ENCODE peak calls at places on chromosomes 1 and 21, in five cellular contexts. One of them, this sample, is unnamed.

GRCh38 chr1:181817091-181817490 is 244.4 kb downstream of the ZNF648 start:
- DNase-seq in Daoy: no peak
- DNase-seq in Right ventricle myocardium superior: no peak
- DNase-seq in activated CD8-positive, alpha-beta T cell treated with anti-CD3 and anti-CD28 coated beads, Interleukin-2, amount 10 ng/mL, durations not matched to agents 7 days and 5 days: no peak
- DNase-seq in heart right ventricle: no peak
- DNase-seq in this sample: no peak

GRCh38 chr1:19786988-19787423 is 12.7 kb downstream of the TMCO4 start:
- DNase-seq in Daoy: no peak
- DNase-seq in Right ventricle myocardium superior: no peak
- DNase-seq in activated CD8-positive, alpha-beta T cell treated with anti-CD3 and anti-CD28 coated beads, Interleukin-2, amount 10 ng/mL, durations not matched to agents 7 days and 5 days: no peak
- DNase-seq in heart right ventricle: no peak
- DNase-seq in this sample: no peak

GRCh38 chr1:91851130-91852010 is 34.6 kb downstream of the TGFBR3 start:
- DNase-seq in Daoy: peak; percentile 89
- DNase-seq in Right ventricle myocardium superior: peak; percentile 96
- DNase-seq in activated CD8-positive, alpha-beta T cell treated with anti-CD3 and anti-CD28 coated beads, Interleukin-2, amount 10 ng/mL, durations not matched to agents 7 days and 5 days: no peak
- DNase-seq in heart right ventricle: peak; percentile 97
- DNase-seq in this sample: peak; percentile 62

GRCh38 chr1:196438324-196438723 is 169.9 kb downstream of the KCNT2 start:
- DNase-seq in Daoy: no peak
- DNase-seq in Right ventricle myocardium superior: no peak
- DNase-seq in activated CD8-positive, alpha-beta T cell treated with anti-CD3 and anti-CD28 coated beads, Interleukin-2, amount 10 ng/mL, durations not matched to agents 7 days and 5 days: no peak
- DNase-seq in heart right ventricle: no peak
- DNase-seq in this sample: no peak

GRCh38 chr1:152013664-152014237 is 20.1 kb upstream of the S100A10 start:
- DNase-seq in Daoy: peak; percentile 52
- DNase-seq in Right ventricle myocardium superior: peak; percentile 63
- DNase-seq in activated CD8-positive, alpha-beta T cell treated with anti-CD3 and anti-CD28 coated beads, Interleukin-2, amount 10 ng/mL, durations not matched to agents 7 days and 5 days: peak; percentile 69
- DNase-seq in heart right ventricle: no peak
- DNase-seq in this sample: peak; percentile 61

GRCh38 chr1:8698937-8699447 is 118.4 kb downstream of the RERE start:
- DNase-seq in Daoy: no peak
- DNase-seq in Right ventricle myocardium superior: no peak
- DNase-seq in activated CD8-positive, alpha-beta T cell treated with anti-CD3 and anti-CD28 coated beads, Interleukin-2, amount 10 ng/mL, durations not matched to agents 7 days and 5 days: no peak
- DNase-seq in heart right ventricle: no peak
- DNase-seq in this sample: no peak

GRCh38 chr1:63843884-63844283 is 70.1 kb downstream of the ROR1 start:
- DNase-seq in Daoy: no peak
- DNase-seq in Right ventricle myocardium superior: no peak
- DNase-seq in activated CD8-positive, alpha-beta T cell treated with anti-CD3 and anti-CD28 coated beads, Interleukin-2, amount 10 ng/mL, durations not matched to agents 7 days and 5 days: no peak
- DNase-seq in heart right ventricle: no peak
- DNase-seq in this sample: no peak

GRCh38 chr1:201299968-201300367 is 16.7 kb downstream of the PKP1 start:
- DNase-seq in Daoy: peak; percentile 83
- DNase-seq in Right ventricle myocardium superior: peak; percentile 60
- DNase-seq in activated CD8-positive, alpha-beta T cell treated with anti-CD3 and anti-CD28 coated beads, Interleukin-2, amount 10 ng/mL, durations not matched to agents 7 days and 5 days: no peak
- DNase-seq in heart right ventricle: peak; percentile 28
- DNase-seq in this sample: peak; percentile 59

GRCh38 chr1:15700510-15700909 is 16.4 kb downstream of the PLEKHM2 start:
- DNase-seq in Daoy: no peak
- DNase-seq in Right ventricle myocardium superior: no peak
- DNase-seq in activated CD8-positive, alpha-beta T cell treated with anti-CD3 and anti-CD28 coated beads, Interleukin-2, amount 10 ng/mL, durations not matched to agents 7 days and 5 days: no peak
- DNase-seq in heart right ventricle: no peak
- DNase-seq in this sample: no peak

GRCh38 chr1:15684468-15685283 is 556 bp downstream of the PLEKHM2 start:
- DNase-seq in Daoy: peak; percentile 39
- DNase-seq in Right ventricle myocardium superior: peak; percentile 67
- DNase-seq in activated CD8-positive, alpha-beta T cell treated with anti-CD3 and anti-CD28 coated beads, Interleukin-2, amount 10 ng/mL, durations not matched to agents 7 days and 5 days: peak; percentile 46
- DNase-seq in heart right ventricle: peak; percentile 43
- DNase-seq in this sample: no peak

GRCh38 chr1:111275079-111275478 is 15.6 kb upstream of the CHIA start:
- DNase-seq in Daoy: peak; percentile 97
- DNase-seq in Right ventricle myocardium superior: peak; percentile 75
- DNase-seq in activated CD8-positive, alpha-beta T cell treated with anti-CD3 and anti-CD28 coated beads, Interleukin-2, amount 10 ng/mL, durations not matched to agents 7 days and 5 days: peak; percentile 23
- DNase-seq in heart right ventricle: peak; percentile 73
- DNase-seq in this sample: no peak

GRCh38 chr21:32015740-32016139 is 142.9 kb downstream of the HUNK start:
- DNase-seq in Daoy: no peak
- DNase-seq in Right ventricle myocardium superior: no peak
- DNase-seq in activated CD8-positive, alpha-beta T cell treated with anti-CD3 and anti-CD28 coated beads, Interleukin-2, amount 10 ng/mL, durations not matched to agents 7 days and 5 days: no peak
- DNase-seq in heart right ventricle: no peak
- DNase-seq in this sample: no peak

GRCh38 chr1:35539073-35539823 is 18.0 kb downstream of the KIAA0319L start:
- DNase-seq in Daoy: no peak
- DNase-seq in Right ventricle myocardium superior: no peak
- DNase-seq in activated CD8-positive, alpha-beta T cell treated with anti-CD3 and anti-CD28 coated beads, Interleukin-2, amount 10 ng/mL, durations not matched to agents 7 days and 5 days: peak; percentile 71
- DNase-seq in heart right ventricle: no peak
- DNase-seq in this sample: no peak

GRCh38 chr1:226520640-226521355 is 27.8 kb upstream of the STUM start:
- DNase-seq in Daoy: no peak
- DNase-seq in Right ventricle myocardium superior: no peak
- DNase-seq in activated CD8-positive, alpha-beta T cell treated with anti-CD3 and anti-CD28 coated beads, Interleukin-2, amount 10 ng/mL, durations not matched to agents 7 days and 5 days: no peak
- DNase-seq in heart right ventricle: no peak
- DNase-seq in this sample: no peak

GRCh38 chr1:54001620-54002019 is 16.4 kb downstream of the LDLRAD1 start:
- DNase-seq in Daoy: no peak
- DNase-seq in Right ventricle myocardium superior: no peak
- DNase-seq in activated CD8-positive, alpha-beta T cell treated with anti-CD3 and anti-CD28 coated beads, Interleukin-2, amount 10 ng/mL, durations not matched to agents 7 days and 5 days: no peak
- DNase-seq in heart right ventricle: no peak
- DNase-seq in this sample: no peak

GRCh38 chr1:100265931-100266830 is at the start of gene RTCA:
- DNase-seq in Daoy: peak; percentile 99
- DNase-seq in Right ventricle myocardium superior: peak; percentile 99
- DNase-seq in activated CD8-positive, alpha-beta T cell treated with anti-CD3 and anti-CD28 coated beads, Interleukin-2, amount 10 ng/mL, durations not matched to agents 7 days and 5 days: peak; percentile 96
- DNase-seq in heart right ventricle: peak; percentile 96
- DNase-seq in this sample: peak; percentile 98

GRCh38 chr1:213830371-213830770 is 157.4 kb upstream of the PROX1 start:
- DNase-seq in Daoy: no peak
- DNase-seq in Right ventricle myocardium superior: no peak
- DNase-seq in activated CD8-positive, alpha-beta T cell treated with anti-CD3 and anti-CD28 coated beads, Interleukin-2, amount 10 ng/mL, durations not matched to agents 7 days and 5 days: no peak
- DNase-seq in heart right ventricle: no peak
- DNase-seq in this sample: no peak

GRCh38 chr1:94612081-94612480 is 70.5 kb upstream of the F3 start:
- DNase-seq in Daoy: no peak
- DNase-seq in Right ventricle myocardium superior: no peak
- DNase-seq in activated CD8-positive, alpha-beta T cell treated with anti-CD3 and anti-CD28 coated beads, Interleukin-2, amount 10 ng/mL, durations not matched to agents 7 days and 5 days: no peak
- DNase-seq in heart right ventricle: no peak
- DNase-seq in this sample: no peak

GRCh38 chr1:89363196-89363595 is 663 bp upstream of the GBP6 start:
- DNase-seq in Daoy: peak; percentile 52
- DNase-seq in Right ventricle myocardium superior: no peak
- DNase-seq in activated CD8-positive, alpha-beta T cell treated with anti-CD3 and anti-CD28 coated beads, Interleukin-2, amount 10 ng/mL, durations not matched to agents 7 days and 5 days: no peak
- DNase-seq in heart right ventricle: no peak
- DNase-seq in this sample: no peak

GRCh38 chr1:2341706-2342383 is 49.5 kb downstream of the MORN1 start:
- DNase-seq in Daoy: no peak
- DNase-seq in Right ventricle myocardium superior: peak; percentile 22
- DNase-seq in activated CD8-positive, alpha-beta T cell treated with anti-CD3 and anti-CD28 coated beads, Interleukin-2, amount 10 ng/mL, durations not matched to agents 7 days and 5 days: no peak
- DNase-seq in heart right ventricle: no peak
- DNase-seq in this sample: no peak

GRCh38 chr1:229258851-229259110 is 12.1 kb upstream of the RAB4A start:
- DNase-seq in Daoy: no peak
- DNase-seq in Right ventricle myocardium superior: no peak
- DNase-seq in activated CD8-positive, alpha-beta T cell treated with anti-CD3 and anti-CD28 coated beads, Interleukin-2, amount 10 ng/mL, durations not matched to agents 7 days and 5 days: no peak
- DNase-seq in heart right ventricle: no peak
- DNase-seq in this sample: peak; percentile 33

GRCh38 chr1:21175324-21175669 is 1.4 kb downstream of the EIF4G3 start:
- DNase-seq in Daoy: peak; percentile 43
- DNase-seq in Right ventricle myocardium superior: peak; percentile 66
- DNase-seq in activated CD8-positive, alpha-beta T cell treated with anti-CD3 and anti-CD28 coated beads, Interleukin-2, amount 10 ng/mL, durations not matched to agents 7 days and 5 days: peak; percentile 45
- DNase-seq in heart right ventricle: peak; percentile 63
- DNase-seq in this sample: no peak

GRCh38 chr1:44696789-44697188 is 22.3 kb downstream of the ARMH1 start:
- DNase-seq in Daoy: no peak
- DNase-seq in Right ventricle myocardium superior: peak; percentile 44
- DNase-seq in activated CD8-positive, alpha-beta T cell treated with anti-CD3 and anti-CD28 coated beads, Interleukin-2, amount 10 ng/mL, durations not matched to agents 7 days and 5 days: peak; percentile 71
- DNase-seq in heart right ventricle: no peak
- DNase-seq in this sample: no peak

GRCh38 chr1:183583466-183583865 is 6.8 kb downstream of the NCF2 start:
- DNase-seq in Daoy: no peak
- DNase-seq in Right ventricle myocardium superior: no peak
- DNase-seq in activated CD8-positive, alpha-beta T cell treated with anti-CD3 and anti-CD28 coated beads, Interleukin-2, amount 10 ng/mL, durations not matched to agents 7 days and 5 days: no peak
- DNase-seq in heart right ventricle: no peak
- DNase-seq in this sample: no peak

GRCh38 chr1:89659322-89660061 is 26.6 kb downstream of the LRRC8C start:
- DNase-seq in Daoy: no peak
- DNase-seq in Right ventricle myocardium superior: no peak
- DNase-seq in activated CD8-positive, alpha-beta T cell treated with anti-CD3 and anti-CD28 coated beads, Interleukin-2, amount 10 ng/mL, durations not matched to agents 7 days and 5 days: no peak
- DNase-seq in heart right ventricle: peak; percentile 13
- DNase-seq in this sample: no peak

GRCh38 chr1:214392246-214392645 is 111.3 kb downstream of the SMYD2 start:
- DNase-seq in Daoy: no peak
- DNase-seq in Right ventricle myocardium superior: no peak
- DNase-seq in activated CD8-positive, alpha-beta T cell treated with anti-CD3 and anti-CD28 coated beads, Interleukin-2, amount 10 ng/mL, durations not matched to agents 7 days and 5 days: no peak
- DNase-seq in heart right ventricle: no peak
- DNase-seq in this sample: no peak

GRCh38 chr1:150621497-150622113 is 7.8 kb downstream of the ENSA start:
- DNase-seq in Daoy: peak; percentile 32
- DNase-seq in Right ventricle myocardium superior: no peak
- DNase-seq in activated CD8-positive, alpha-beta T cell treated with anti-CD3 and anti-CD28 coated beads, Interleukin-2, amount 10 ng/mL, durations not matched to agents 7 days and 5 days: peak; percentile 72
- DNase-seq in heart right ventricle: peak; percentile 57
- DNase-seq in this sample: peak; percentile 68

GRCh38 chr1:175750366-175751111 is 7.1 kb upstream of the TNR start:
- DNase-seq in Daoy: no peak
- DNase-seq in Right ventricle myocardium superior: no peak
- DNase-seq in activated CD8-positive, alpha-beta T cell treated with anti-CD3 and anti-CD28 coated beads, Interleukin-2, amount 10 ng/mL, durations not matched to agents 7 days and 5 days: no peak
- DNase-seq in heart right ventricle: peak; percentile 18
- DNase-seq in this sample: no peak

GRCh38 chr1:205809942-205810345 is 3.1 kb downstream of the SLC41A1 start:
- DNase-seq in Daoy: no peak
- DNase-seq in Right ventricle myocardium superior: peak; percentile 62
- DNase-seq in activated CD8-positive, alpha-beta T cell treated with anti-CD3 and anti-CD28 coated beads, Interleukin-2, amount 10 ng/mL, durations not matched to agents 7 days and 5 days: no peak
- DNase-seq in heart right ventricle: no peak
- DNase-seq in this sample: no peak